ENCODE peak calls at places on chromosomes 16 and 17, in eight cellular contexts. One of them, this sample, is unnamed.

GRCh38 chr17:56114469-56114868 is 38.8 kb upstream of the ANKFN1 start:
- DNase-seq in HTR-8/SVneo: no peak
- DNase-seq in activated CD4-positive, CD25-positive, alpha-beta regulatory T cell: no peak
- DNase-seq in fibroblast of the conjunctiva: no peak
- DNase-seq in hepatocyte: no peak
- DNase-seq in Ammon's horn: no peak
- DNase-seq in 8988T: no peak
- DNase-seq in stimulated activated CD4-positive, alpha-beta T cell treated with anti-CD3 and anti-CD28 coated beads, Interleukin-1b, Interleukin-23, amount 100 ng/mL, for 48 hours: no peak
- DNase-seq in this sample: no peak

GRCh38 chr16:67109407-67110135 is at the start of gene PHAF1:
- DNase-seq in HTR-8/SVneo: peak; percentile 97
- DNase-seq in activated CD4-positive, CD25-positive, alpha-beta regulatory T cell: peak; percentile 92
- DNase-seq in fibroblast of the conjunctiva: peak; percentile 74
- DNase-seq in hepatocyte: peak; percentile 97
- DNase-seq in Ammon's horn: peak; percentile 95
- DNase-seq in 8988T: peak; percentile 99
- DNase-seq in stimulated activated CD4-positive, alpha-beta T cell treated with anti-CD3 and anti-CD28 coated beads, Interleukin-1b, Interleukin-23, amount 100 ng/mL, for 48 hours: peak; percentile 95
- DNase-seq in this sample: peak; percentile 91

GRCh38 chr17:48952904-48953303 is 8.3 kb upstream of the SNF8 start:
- DNase-seq in HTR-8/SVneo: no peak
- DNase-seq in activated CD4-positive, CD25-positive, alpha-beta regulatory T cell: no peak
- DNase-seq in fibroblast of the conjunctiva: no peak
- DNase-seq in hepatocyte: no peak
- DNase-seq in Ammon's horn: no peak
- DNase-seq in 8988T: no peak
- DNase-seq in stimulated activated CD4-positive, alpha-beta T cell treated with anti-CD3 and anti-CD28 coated beads, Interleukin-1b, Interleukin-23, amount 100 ng/mL, for 48 hours: no peak
- DNase-seq in this sample: no peak

GRCh38 chr17:19485800-19486340 is 47.8 kb upstream of the SLC47A1 start:
- DNase-seq in HTR-8/SVneo: no peak
- DNase-seq in activated CD4-positive, CD25-positive, alpha-beta regulatory T cell: no peak
- DNase-seq in fibroblast of the conjunctiva: no peak
- DNase-seq in hepatocyte: no peak
- DNase-seq in Ammon's horn: no peak
- DNase-seq in 8988T: no peak
- DNase-seq in stimulated activated CD4-positive, alpha-beta T cell treated with anti-CD3 and anti-CD28 coated beads, Interleukin-1b, Interleukin-23, amount 100 ng/mL, for 48 hours: no peak
- DNase-seq in this sample: no peak

GRCh38 chr17:36016555-36016954 is 1.2 kb downstream of the CCL23 start:
- DNase-seq in HTR-8/SVneo: no peak
- DNase-seq in activated CD4-positive, CD25-positive, alpha-beta regulatory T cell: no peak
- DNase-seq in fibroblast of the conjunctiva: no peak
- DNase-seq in hepatocyte: no peak
- DNase-seq in Ammon's horn: no peak
- DNase-seq in 8988T: no peak
- DNase-seq in stimulated activated CD4-positive, alpha-beta T cell treated with anti-CD3 and anti-CD28 coated beads, Interleukin-1b, Interleukin-23, amount 100 ng/mL, for 48 hours: no peak
- DNase-seq in this sample: no peak

GRCh38 chr16:89912143-89912542 is 6.5 kb upstream of the MC1R start:
- DNase-seq in HTR-8/SVneo: no peak
- DNase-seq in activated CD4-positive, CD25-positive, alpha-beta regulatory T cell: no peak
- DNase-seq in fibroblast of the conjunctiva: no peak
- DNase-seq in hepatocyte: no peak
- DNase-seq in Ammon's horn: no peak
- DNase-seq in 8988T: no peak
- DNase-seq in stimulated activated CD4-positive, alpha-beta T cell treated with anti-CD3 and anti-CD28 coated beads, Interleukin-1b, Interleukin-23, amount 100 ng/mL, for 48 hours: no peak
- DNase-seq in this sample: no peak

GRCh38 chr16:88815901-88816589 is 4.3 kb upstream of the APRT start:
- DNase-seq in HTR-8/SVneo: peak; percentile 54
- DNase-seq in activated CD4-positive, CD25-positive, alpha-beta regulatory T cell: no peak
- DNase-seq in fibroblast of the conjunctiva: no peak
- DNase-seq in hepatocyte: peak; percentile 60
- DNase-seq in Ammon's horn: no peak
- DNase-seq in 8988T: no peak
- DNase-seq in stimulated activated CD4-positive, alpha-beta T cell treated with anti-CD3 and anti-CD28 coated beads, Interleukin-1b, Interleukin-23, amount 100 ng/mL, for 48 hours: peak; percentile 55
- DNase-seq in this sample: peak; percentile 45

GRCh38 chr17:55601874-55602364 is 90.7 kb upstream of the SMIM36 start:
- DNase-seq in HTR-8/SVneo: no peak
- DNase-seq in activated CD4-positive, CD25-positive, alpha-beta regulatory T cell: no peak
- DNase-seq in fibroblast of the conjunctiva: peak; percentile 43
- DNase-seq in hepatocyte: peak; percentile 51
- DNase-seq in Ammon's horn: no peak
- DNase-seq in 8988T: no peak
- DNase-seq in stimulated activated CD4-positive, alpha-beta T cell treated with anti-CD3 and anti-CD28 coated beads, Interleukin-1b, Interleukin-23, amount 100 ng/mL, for 48 hours: no peak
- DNase-seq in this sample: peak; percentile 2

GRCh38 chr17:77530591-77530990 is 389.8 kb downstream of the SEC14L1 start:
- DNase-seq in HTR-8/SVneo: no peak
- DNase-seq in activated CD4-positive, CD25-positive, alpha-beta regulatory T cell: no peak
- DNase-seq in fibroblast of the conjunctiva: no peak
- DNase-seq in hepatocyte: peak; percentile 2
- DNase-seq in Ammon's horn: no peak
- DNase-seq in 8988T: no peak
- DNase-seq in stimulated activated CD4-positive, alpha-beta T cell treated with anti-CD3 and anti-CD28 coated beads, Interleukin-1b, Interleukin-23, amount 100 ng/mL, for 48 hours: no peak
- DNase-seq in this sample: no peak

GRCh38 chr17:82370471-82371332 is 863 bp upstream of the UTS2R start:
- DNase-seq in HTR-8/SVneo: no peak
- DNase-seq in activated CD4-positive, CD25-positive, alpha-beta regulatory T cell: no peak
- DNase-seq in fibroblast of the conjunctiva: no peak
- DNase-seq in hepatocyte: no peak
- DNase-seq in Ammon's horn: peak; percentile 24
- DNase-seq in 8988T: no peak
- DNase-seq in stimulated activated CD4-positive, alpha-beta T cell treated with anti-CD3 and anti-CD28 coated beads, Interleukin-1b, Interleukin-23, amount 100 ng/mL, for 48 hours: peak; percentile 23
- DNase-seq in this sample: no peak

GRCh38 chr17:39669897-39670735 is 1.9 kb downstream of the PNMT start:
- DNase-seq in HTR-8/SVneo: no peak
- DNase-seq in activated CD4-positive, CD25-positive, alpha-beta regulatory T cell: no peak
- DNase-seq in fibroblast of the conjunctiva: no peak
- DNase-seq in hepatocyte: no peak
- DNase-seq in Ammon's horn: no peak
- DNase-seq in 8988T: no peak
- DNase-seq in stimulated activated CD4-positive, alpha-beta T cell treated with anti-CD3 and anti-CD28 coated beads, Interleukin-1b, Interleukin-23, amount 100 ng/mL, for 48 hours: no peak
- DNase-seq in this sample: no peak

GRCh38 chr17:78125138-78125913 is 3.2 kb downstream of the TMC6 start:
- DNase-seq in HTR-8/SVneo: no peak
- DNase-seq in activated CD4-positive, CD25-positive, alpha-beta regulatory T cell: no peak
- DNase-seq in fibroblast of the conjunctiva: no peak
- DNase-seq in hepatocyte: no peak
- DNase-seq in Ammon's horn: no peak
- DNase-seq in 8988T: no peak
- DNase-seq in stimulated activated CD4-positive, alpha-beta T cell treated with anti-CD3 and anti-CD28 coated beads, Interleukin-1b, Interleukin-23, amount 100 ng/mL, for 48 hours: no peak
- DNase-seq in this sample: no peak

GRCh38 chr16:1707193-1707790 is 1.3 kb downstream of the MAPK8IP3 start:
- DNase-seq in HTR-8/SVneo: no peak
- DNase-seq in activated CD4-positive, CD25-positive, alpha-beta regulatory T cell: no peak
- DNase-seq in fibroblast of the conjunctiva: no peak
- DNase-seq in hepatocyte: peak; percentile 51
- DNase-seq in Ammon's horn: peak; percentile 40
- DNase-seq in 8988T: no peak
- DNase-seq in stimulated activated CD4-positive, alpha-beta T cell treated with anti-CD3 and anti-CD28 coated beads, Interleukin-1b, Interleukin-23, amount 100 ng/mL, for 48 hours: no peak
- DNase-seq in this sample: peak; percentile 51

GRCh38 chr16:88743693-88744519 is 37.6 kb downstream of the CTU2 start:
- DNase-seq in HTR-8/SVneo: peak; percentile 80
- DNase-seq in activated CD4-positive, CD25-positive, alpha-beta regulatory T cell: peak; percentile 59
- DNase-seq in fibroblast of the conjunctiva: peak; percentile 37
- DNase-seq in hepatocyte: peak; percentile 87
- DNase-seq in Ammon's horn: peak; percentile 67
- DNase-seq in 8988T: peak; percentile 99
- DNase-seq in stimulated activated CD4-positive, alpha-beta T cell treated with anti-CD3 and anti-CD28 coated beads, Interleukin-1b, Interleukin-23, amount 100 ng/mL, for 48 hours: peak; percentile 62
- DNase-seq in this sample: peak; percentile 77

GRCh38 chr16:27174007-27174406 is 29.3 kb upstream of the KDM8 start:
- DNase-seq in HTR-8/SVneo: no peak
- DNase-seq in activated CD4-positive, CD25-positive, alpha-beta regulatory T cell: peak; percentile 29
- DNase-seq in fibroblast of the conjunctiva: no peak
- DNase-seq in hepatocyte: no peak
- DNase-seq in Ammon's horn: no peak
- DNase-seq in 8988T: no peak
- DNase-seq in stimulated activated CD4-positive, alpha-beta T cell treated with anti-CD3 and anti-CD28 coated beads, Interleukin-1b, Interleukin-23, amount 100 ng/mL, for 48 hours: peak; percentile 56
- DNase-seq in this sample: peak; percentile 96

GRCh38 chr17:68349157-68349556 is 57.9 kb downstream of the ARSG start:
- DNase-seq in HTR-8/SVneo: no peak
- DNase-seq in activated CD4-positive, CD25-positive, alpha-beta regulatory T cell: no peak
- DNase-seq in fibroblast of the conjunctiva: no peak
- DNase-seq in hepatocyte: no peak
- DNase-seq in Ammon's horn: no peak
- DNase-seq in 8988T: no peak
- DNase-seq in stimulated activated CD4-positive, alpha-beta T cell treated with anti-CD3 and anti-CD28 coated beads, Interleukin-1b, Interleukin-23, amount 100 ng/mL, for 48 hours: peak; percentile 32
- DNase-seq in this sample: no peak

GRCh38 chr17:79520134-79520892 is 90.5 kb downstream of the RBFOX3 start:
- DNase-seq in HTR-8/SVneo: no peak
- DNase-seq in activated CD4-positive, CD25-positive, alpha-beta regulatory T cell: no peak
- DNase-seq in fibroblast of the conjunctiva: no peak
- DNase-seq in hepatocyte: no peak
- DNase-seq in Ammon's horn: no peak
- DNase-seq in 8988T: no peak
- DNase-seq in stimulated activated CD4-positive, alpha-beta T cell treated with anti-CD3 and anti-CD28 coated beads, Interleukin-1b, Interleukin-23, amount 100 ng/mL, for 48 hours: no peak
- DNase-seq in this sample: no peak

GRCh38 chr16:85204242-85205010 is 92.2 kb upstream of the CIBAR2 start:
- DNase-seq in HTR-8/SVneo: no peak
- DNase-seq in activated CD4-positive, CD25-positive, alpha-beta regulatory T cell: no peak
- DNase-seq in fibroblast of the conjunctiva: peak; percentile 87
- DNase-seq in hepatocyte: no peak
- DNase-seq in Ammon's horn: no peak
- DNase-seq in 8988T: no peak
- DNase-seq in stimulated activated CD4-positive, alpha-beta T cell treated with anti-CD3 and anti-CD28 coated beads, Interleukin-1b, Interleukin-23, amount 100 ng/mL, for 48 hours: no peak
- DNase-seq in this sample: no peak

GRCh38 chr17:71631483-71631882 is 489.3 kb upstream of the SOX9 start:
- DNase-seq in HTR-8/SVneo: peak; percentile 7
- DNase-seq in activated CD4-positive, CD25-positive, alpha-beta regulatory T cell: no peak
- DNase-seq in fibroblast of the conjunctiva: no peak
- DNase-seq in hepatocyte: no peak
- DNase-seq in Ammon's horn: no peak
- DNase-seq in 8988T: no peak
- DNase-seq in stimulated activated CD4-positive, alpha-beta T cell treated with anti-CD3 and anti-CD28 coated beads, Interleukin-1b, Interleukin-23, amount 100 ng/mL, for 48 hours: no peak
- DNase-seq in this sample: no peak

GRCh38 chr17:64190468-64190867 is 60.5 kb upstream of the ERN1 start:
- DNase-seq in HTR-8/SVneo: no peak
- DNase-seq in activated CD4-positive, CD25-positive, alpha-beta regulatory T cell: no peak
- DNase-seq in fibroblast of the conjunctiva: no peak
- DNase-seq in hepatocyte: no peak
- DNase-seq in Ammon's horn: no peak
- DNase-seq in 8988T: no peak
- DNase-seq in stimulated activated CD4-positive, alpha-beta T cell treated with anti-CD3 and anti-CD28 coated beads, Interleukin-1b, Interleukin-23, amount 100 ng/mL, for 48 hours: no peak
- DNase-seq in this sample: no peak

GRCh38 chr17:2049333-2050245 is 5.3 kb upstream of the HIC1 start:
- DNase-seq in HTR-8/SVneo: no peak
- DNase-seq in activated CD4-positive, CD25-positive, alpha-beta regulatory T cell: peak; percentile 83
- DNase-seq in fibroblast of the conjunctiva: no peak
- DNase-seq in hepatocyte: peak; percentile 93
- DNase-seq in Ammon's horn: peak; percentile 77
- DNase-seq in 8988T: peak; percentile 83
- DNase-seq in stimulated activated CD4-positive, alpha-beta T cell treated with anti-CD3 and anti-CD28 coated beads, Interleukin-1b, Interleukin-23, amount 100 ng/mL, for 48 hours: peak; percentile 86
- DNase-seq in this sample: peak; percentile 64

GRCh38 chr17:48909796-48910195 is 1.6 kb downstream of the UBE2Z start:
- DNase-seq in HTR-8/SVneo: no peak
- DNase-seq in activated CD4-positive, CD25-positive, alpha-beta regulatory T cell: no peak
- DNase-seq in fibroblast of the conjunctiva: no peak
- DNase-seq in hepatocyte: no peak
- DNase-seq in Ammon's horn: no peak
- DNase-seq in 8988T: no peak
- DNase-seq in stimulated activated CD4-positive, alpha-beta T cell treated with anti-CD3 and anti-CD28 coated beads, Interleukin-1b, Interleukin-23, amount 100 ng/mL, for 48 hours: no peak
- DNase-seq in this sample: no peak

GRCh38 chr17:74478369-74479100 is 12.1 kb downstream of the CD300A start:
- DNase-seq in HTR-8/SVneo: no peak
- DNase-seq in activated CD4-positive, CD25-positive, alpha-beta regulatory T cell: no peak
- DNase-seq in fibroblast of the conjunctiva: no peak
- DNase-seq in hepatocyte: no peak
- DNase-seq in Ammon's horn: peak; percentile 60
- DNase-seq in 8988T: no peak
- DNase-seq in stimulated activated CD4-positive, alpha-beta T cell treated with anti-CD3 and anti-CD28 coated beads, Interleukin-1b, Interleukin-23, amount 100 ng/mL, for 48 hours: peak; percentile 37
- DNase-seq in this sample: no peak

GRCh38 chr17:8155341-8156173 is 3.4 kb upstream of the PER1 start:
- DNase-seq in HTR-8/SVneo: no peak
- DNase-seq in activated CD4-positive, CD25-positive, alpha-beta regulatory T cell: no peak
- DNase-seq in fibroblast of the conjunctiva: no peak
- DNase-seq in hepatocyte: peak; percentile 26
- DNase-seq in Ammon's horn: no peak
- DNase-seq in 8988T: no peak
- DNase-seq in stimulated activated CD4-positive, alpha-beta T cell treated with anti-CD3 and anti-CD28 coated beads, Interleukin-1b, Interleukin-23, amount 100 ng/mL, for 48 hours: no peak
- DNase-seq in this sample: no peak

GRCh38 chr16:1781758-1782407 is 488 bp downstream of the SPSB3 start:
- DNase-seq in HTR-8/SVneo: no peak
- DNase-seq in activated CD4-positive, CD25-positive, alpha-beta regulatory T cell: no peak
- DNase-seq in fibroblast of the conjunctiva: no peak
- DNase-seq in hepatocyte: no peak
- DNase-seq in Ammon's horn: no peak
- DNase-seq in 8988T: peak; percentile 46
- DNase-seq in stimulated activated CD4-positive, alpha-beta T cell treated with anti-CD3 and anti-CD28 coated beads, Interleukin-1b, Interleukin-23, amount 100 ng/mL, for 48 hours: peak; percentile 31
- DNase-seq in this sample: no peak

GRCh38 chr16:78930561-78930960 is 670.0 kb downstream of the MAF start:
- DNase-seq in HTR-8/SVneo: no peak
- DNase-seq in activated CD4-positive, CD25-positive, alpha-beta regulatory T cell: no peak
- DNase-seq in fibroblast of the conjunctiva: no peak
- DNase-seq in hepatocyte: peak; percentile 27
- DNase-seq in Ammon's horn: no peak
- DNase-seq in 8988T: no peak
- DNase-seq in stimulated activated CD4-positive, alpha-beta T cell treated with anti-CD3 and anti-CD28 coated beads, Interleukin-1b, Interleukin-23, amount 100 ng/mL, for 48 hours: no peak
- DNase-seq in this sample: no peak

GRCh38 chr17:40450175-40450574 is 6.9 kb downstream of the IGFBP4 start:
- DNase-seq in HTR-8/SVneo: peak; percentile 57
- DNase-seq in activated CD4-positive, CD25-positive, alpha-beta regulatory T cell: no peak
- DNase-seq in fibroblast of the conjunctiva: no peak
- DNase-seq in hepatocyte: peak; percentile 55
- DNase-seq in Ammon's horn: no peak
- DNase-seq in 8988T: peak; percentile 46
- DNase-seq in stimulated activated CD4-positive, alpha-beta T cell treated with anti-CD3 and anti-CD28 coated beads, Interleukin-1b, Interleukin-23, amount 100 ng/mL, for 48 hours: peak; percentile 19
- DNase-seq in this sample: peak; percentile 37

GRCh38 chr17:73634629-73635028 is 9.6 kb downstream of the SDK2 start:
- DNase-seq in HTR-8/SVneo: no peak
- DNase-seq in activated CD4-positive, CD25-positive, alpha-beta regulatory T cell: no peak
- DNase-seq in fibroblast of the conjunctiva: no peak
- DNase-seq in hepatocyte: no peak
- DNase-seq in Ammon's horn: no peak
- DNase-seq in 8988T: no peak
- DNase-seq in stimulated activated CD4-positive, alpha-beta T cell treated with anti-CD3 and anti-CD28 coated beads, Interleukin-1b, Interleukin-23, amount 100 ng/mL, for 48 hours: no peak
- DNase-seq in this sample: no peak

GRCh38 chr16:48816393-48816792 is 206.4 kb upstream of the N4BP1 start:
- DNase-seq in HTR-8/SVneo: no peak
- DNase-seq in activated CD4-positive, CD25-positive, alpha-beta regulatory T cell: no peak
- DNase-seq in fibroblast of the conjunctiva: no peak
- DNase-seq in hepatocyte: no peak
- DNase-seq in Ammon's horn: no peak
- DNase-seq in 8988T: no peak
- DNase-seq in stimulated activated CD4-positive, alpha-beta T cell treated with anti-CD3 and anti-CD28 coated beads, Interleukin-1b, Interleukin-23, amount 100 ng/mL, for 48 hours: no peak
- DNase-seq in this sample: no peak

GRCh38 chr17:39225974-39226683 is 384 bp upstream of the STAC2 start:
- DNase-seq in HTR-8/SVneo: peak; percentile 97
- DNase-seq in activated CD4-positive, CD25-positive, alpha-beta regulatory T cell: no peak
- DNase-seq in fibroblast of the conjunctiva: no peak
- DNase-seq in hepatocyte: peak; percentile 76
- DNase-seq in Ammon's horn: peak; percentile 74
- DNase-seq in 8988T: no peak
- DNase-seq in stimulated activated CD4-positive, alpha-beta T cell treated with anti-CD3 and anti-CD28 coated beads, Interleukin-1b, Interleukin-23, amount 100 ng/mL, for 48 hours: peak; percentile 43
- DNase-seq in this sample: peak; percentile 78

GRCh38 chr17:7549401-7550055 is 670 bp downstream of the TNFSF12 start:
- DNase-seq in HTR-8/SVneo: no peak
- DNase-seq in activated CD4-positive, CD25-positive, alpha-beta regulatory T cell: peak; percentile 40
- DNase-seq in fibroblast of the conjunctiva: no peak
- DNase-seq in hepatocyte: no peak
- DNase-seq in Ammon's horn: no peak
- DNase-seq in 8988T: no peak
- DNase-seq in stimulated activated CD4-positive, alpha-beta T cell treated with anti-CD3 and anti-CD28 coated beads, Interleukin-1b, Interleukin-23, amount 100 ng/mL, for 48 hours: peak; percentile 24
- DNase-seq in this sample: no peak

GRCh38 chr17:31586946-31587345 is 195.5 kb downstream of the RAB11FIP4 start:
- DNase-seq in HTR-8/SVneo: no peak
- DNase-seq in activated CD4-positive, CD25-positive, alpha-beta regulatory T cell: no peak
- DNase-seq in fibroblast of the conjunctiva: no peak
- DNase-seq in hepatocyte: no peak
- DNase-seq in Ammon's horn: no peak
- DNase-seq in 8988T: no peak
- DNase-seq in stimulated activated CD4-positive, alpha-beta T cell treated with anti-CD3 and anti-CD28 coated beads, Interleukin-1b, Interleukin-23, amount 100 ng/mL, for 48 hours: no peak
- DNase-seq in this sample: no peak

GRCh38 chr17:81027038-81027437 is 7.9 kb upstream of the BAIAP2 start:
- DNase-seq in HTR-8/SVneo: no peak
- DNase-seq in activated CD4-positive, CD25-positive, alpha-beta regulatory T cell: no peak
- DNase-seq in fibroblast of the conjunctiva: no peak
- DNase-seq in hepatocyte: peak; percentile 26
- DNase-seq in Ammon's horn: peak; percentile 34
- DNase-seq in 8988T: no peak
- DNase-seq in stimulated activated CD4-positive, alpha-beta T cell treated with anti-CD3 and anti-CD28 coated beads, Interleukin-1b, Interleukin-23, amount 100 ng/mL, for 48 hours: no peak
- DNase-seq in this sample: no peak

GRCh38 chr16:21130811-21131210 is 19.8 kb downstream of the DNAH3 start:
- DNase-seq in HTR-8/SVneo: no peak
- DNase-seq in activated CD4-positive, CD25-positive, alpha-beta regulatory T cell: no peak
- DNase-seq in fibroblast of the conjunctiva: no peak
- DNase-seq in hepatocyte: no peak
- DNase-seq in Ammon's horn: no peak
- DNase-seq in 8988T: no peak
- DNase-seq in stimulated activated CD4-positive, alpha-beta T cell treated with anti-CD3 and anti-CD28 coated beads, Interleukin-1b, Interleukin-23, amount 100 ng/mL, for 48 hours: no peak
- DNase-seq in this sample: no peak